ENCODE peak calls at places on chromosomes 5 and 9, in eight cellular contexts. R is endodermal cell, H is A549, D is sigmoid colon, A is fibroblast of lung, Q is kidney, O is MM.1S, U is tibial nerve. G is an unnamed sample.
A peak's percentile ranks its signal among the peaks of the same experiment; 100 is the strongest.

GRCh38 chr9:128556276-128556675 is 3.9 kb downstream of the SPTAN1 start:
- DNase-seq in U (no peak), R (no peak), Q (no peak), A (no peak), O (no peak), H (no peak), D (no peak), G (no peak)

GRCh38 chr5:109656829-109657228 is 32.9 kb upstream of the MAN2A1 start:
- DNase-seq in Q (peak; percentile 52), R (no peak), U (peak; percentile 70), A (peak; percentile 50), O (peak; percentile 60), H (no peak), D (peak; percentile 68), G (no peak)

GRCh38 chr9:97237311-97237786 is 70.1 kb upstream of the CCDC180 start:
- DNase-seq in Q (no peak), A (no peak), H (no peak), U (no peak), R (peak; percentile 70), O (no peak), D (no peak), G (no peak)

GRCh38 chr9:12702160-12702758 is 9.1 kb downstream of the TYRP1 start:
- DNase-seq in Q (peak; percentile 15), D (peak; percentile 69), R (peak; percentile 83), A (peak; percentile 87), U (peak; percentile 35), H (peak; percentile 8), O (no peak), G (no peak)

GRCh38 chr5:77145666-77146065 is 58.6 kb upstream of the ZBED3 start:
- DNase-seq in R (no peak), D (no peak), U (no peak), O (no peak), H (no peak), A (peak; percentile 77), Q (no peak), G (no peak)

GRCh38 chr9:12657998-12658397 is 35.2 kb upstream of the TYRP1 start:
- DNase-seq in U (no peak), R (no peak), D (no peak), O (no peak), Q (peak; percentile 10), A (no peak), H (no peak), G (no peak)

GRCh38 chr5:107778651-107779050 is 107.9 kb upstream of the EFNA5 start:
- DNase-seq in O (no peak), H (no peak), U (no peak), Q (no peak), R (no peak), A (no peak), D (no peak), G (no peak)

GRCh38 chr5:8192840-8193239 is 323.9 kb downstream of the MTRR start:
- DNase-seq in H (no peak), O (no peak), R (no peak), U (no peak), A (no peak), Q (no peak), D (no peak), G (no peak)

GRCh38 chr9:4670591-4670990 is 4.3 kb upstream of the SPATA6L start:
- DNase-seq in D (no peak), H (no peak), O (no peak), A (no peak), Q (no peak), R (no peak), U (no peak), G (no peak)

GRCh38 chr5:133873936-133874585 is 94.4 kb downstream of the C5orf15 start:
- DNase-seq in A (peak; percentile 21), D (no peak), U (no peak), O (no peak), H (no peak), Q (no peak), R (no peak), G (no peak)

GRCh38 chr5:50888754-50889153 is 222.3 kb downstream of the PARP8 start:
- DNase-seq in Q (no peak), D (no peak), H (no peak), A (no peak), U (no peak), R (no peak), O (no peak), G (no peak)

GRCh38 chr9:134742822-134743221 is 101.2 kb downstream of the COL5A1 start:
- DNase-seq in Q (no peak), O (no peak), U (no peak), R (peak; percentile 79), A (no peak), D (no peak), H (no peak), G (no peak)

GRCh38 chr9:5442400-5443011 is 4.8 kb upstream of the PLGRKT start:
- DNase-seq in R (peak; percentile 72), D (no peak), Q (no peak), A (peak; percentile 70), H (peak; percentile 25), O (peak; percentile 72), U (no peak), G (peak; percentile 34)

GRCh38 chr5:37996918-37997317 is 157.1 kb upstream of the GDNF start:
- DNase-seq in Q (no peak), H (no peak), O (no peak), U (no peak), A (no peak), D (no peak), R (no peak), G (no peak)

GRCh38 chr9:87950765-87951488 is 23.4 kb downstream of the CDK20 start:
- DNase-seq in A (peak; percentile 40), D (no peak), O (peak; percentile 79), Q (no peak), R (peak; percentile 67), H (peak; percentile 31), U (no peak), G (no peak)

GRCh38 chr5:108115673-108116072 is 266.2 kb downstream of the FBXL17 start:
- DNase-seq in U (no peak), R (no peak), O (no peak), Q (no peak), H (no peak), D (no peak), A (no peak), G (no peak)

GRCh38 chr5:132396589-132397001 is 27.1 kb downstream of the SLC22A5 start:
- DNase-seq in O (no peak), Q (no peak), D (no peak), H (no peak), R (no peak), A (no peak), U (no peak), G (no peak)

GRCh38 chr9:115373000-115373709 is 255.2 kb upstream of the TNC start:
- DNase-seq in U (no peak), H (peak; percentile 82), O (no peak), D (no peak), R (no peak), Q (no peak), A (peak; percentile 93), G (no peak)

GRCh38 chr5:6395621-6396020 is 17.3 kb upstream of the MED10 start:
- DNase-seq in D (no peak), O (no peak), U (no peak), A (no peak), H (no peak), R (peak; percentile 6), Q (no peak), G (no peak)

GRCh38 chr5:6396836-6397535 is 18.6 kb upstream of the MED10 start:
- DNase-seq in R (peak; percentile 33), H (no peak), D (no peak), A (no peak), Q (no peak), U (no peak), O (no peak), G (no peak)

GRCh38 chr5:6396043-6396442 is 17.7 kb upstream of the MED10 start:
- DNase-seq in D (no peak), A (no peak), R (peak; percentile 16), H (no peak), O (no peak), U (no peak), Q (no peak), G (no peak)

GRCh38 chr5:6398570-6399230 is 20.4 kb upstream of the MED10 start:
- DNase-seq in O (no peak), D (no peak), H (no peak), U (no peak), Q (no peak), R (peak; percentile 20), A (no peak), G (no peak)

DNA sequence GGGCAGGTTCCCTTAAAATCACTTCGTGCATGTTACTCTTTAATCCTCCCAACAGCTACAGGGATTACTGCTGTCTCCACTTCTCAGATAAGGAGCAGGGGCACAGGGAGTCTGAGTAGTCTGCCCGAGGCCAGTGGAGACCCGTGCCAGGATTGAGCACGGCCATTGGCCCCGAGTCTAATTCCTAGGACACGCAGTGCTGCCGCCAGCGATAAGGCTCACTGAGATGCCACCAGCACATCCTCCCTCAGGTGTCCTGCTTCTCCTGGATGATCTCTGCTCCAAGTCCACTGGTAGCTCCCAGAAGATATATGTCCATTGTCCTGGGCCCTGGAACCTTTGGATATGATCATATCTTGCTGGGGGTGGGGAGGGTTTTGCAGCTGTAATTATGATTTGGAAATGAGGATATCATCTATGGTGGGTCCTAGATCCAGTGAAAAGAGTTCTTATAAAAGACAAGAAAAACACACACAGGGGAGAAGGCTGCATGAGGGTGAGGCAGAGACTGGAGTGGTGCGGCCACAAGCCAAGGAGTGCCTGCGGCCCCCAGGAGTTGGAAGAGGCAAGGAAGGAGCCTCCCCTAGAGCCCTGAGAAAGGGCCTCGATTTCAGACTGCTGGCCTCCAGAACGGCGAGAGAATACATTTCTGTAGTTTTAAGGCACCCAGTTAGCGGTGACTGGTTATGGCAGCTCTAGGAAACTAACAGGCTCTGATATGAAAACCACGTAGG is 19.4 kb upstream of the MED10 start:
- DNase-seq in D (no peak), Q (no peak), O (no peak), H (no peak), R (peak; percentile 3), A (no peak), U (no peak), G (no peak)
- H3K27ac ChIP-seq in D (no peak overlapping the region), Q (no peak overlapping the region), O (no peak overlapping the region), H (no peak overlapping the region), R (no peak overlapping the region), A (no peak overlapping the region), U (no peak overlapping the region), G (no peak overlapping the region)

GRCh38 chr5:127011151-127011550 is 19.2 kb downstream of the MARCHF3 start:
- DNase-seq in D (no peak), A (peak; percentile 34), R (no peak), O (no peak), H (no peak), U (no peak), Q (no peak), G (no peak)
- H3K27ac ChIP-seq in D (no peak overlapping the region), A (no peak overlapping the region), R (no peak overlapping the region), O (no peak overlapping the region), H (no peak overlapping the region), U (no peak overlapping the region), Q (no peak overlapping the region), G (no peak overlapping the region)

GRCh38 chr9:35909687-35910612 is 660 bp downstream of the SPAAR start:
- DNase-seq in R (peak; percentile 65), A (no peak), H (no peak), Q (no peak), U (no peak), D (no peak), O (no peak), G (no peak)
- H3K27ac ChIP-seq in R (no peak overlapping the region), A (peak overlapping the region; percentile 19), H (peak overlapping the region; percentile 93), Q (peak overlapping the region; percentile 90), U (peak overlapping the region; percentile 97), D (peak overlapping the region; percentile 95), O (peak overlapping the region; percentile 64), G (peak overlapping the region; percentile 53)

DNA sequence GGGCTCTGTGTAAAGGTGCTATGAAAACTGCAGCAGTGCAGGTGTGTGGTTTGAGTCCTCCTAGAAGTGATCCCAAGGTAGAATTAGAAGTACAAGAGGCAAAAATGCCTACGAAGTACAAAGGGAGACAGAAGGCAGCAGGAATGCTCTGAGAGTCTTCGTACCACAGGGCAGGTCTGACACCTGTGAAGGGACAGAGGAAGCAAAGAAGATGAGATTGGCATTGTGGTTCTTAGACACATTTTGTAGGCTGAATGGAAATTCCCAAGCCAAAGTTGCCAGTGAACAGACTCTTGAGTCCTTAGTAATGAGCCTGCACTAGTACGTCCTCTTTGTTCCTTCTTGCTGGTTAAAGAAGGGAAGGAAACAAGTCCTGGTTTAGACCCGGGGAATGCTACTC is 1.7 kb upstream of the LRRTM2 start:
- DNase-seq in D (no peak), Q (no peak), H (no peak), A (no peak), R (peak; percentile 45), U (no peak), O (no peak), G (no peak)
- H3K27ac ChIP-seq in D (no peak overlapping the region), Q (no peak overlapping the region), H (no peak overlapping the region), A (no peak overlapping the region), R (no peak overlapping the region), U (peak overlapping the region; percentile 45), O (no peak overlapping the region), G (peak overlapping the region; percentile 77)